ENCODE peak calls at places on chromosomes 12 and 14, in four cellular contexts. One of them, this sample, is unnamed.
A peak's percentile ranks its signal among the peaks of the same experiment; 100 is the strongest.

GRCh38 chr14:77148510-77149231 is 7.1 kb upstream of the ZDHHC22 start:
- DNase-seq in GM12878: no peak
- DNase-seq in K562: peak; percentile 40
- DNase-seq in HL-60: no peak
- DNase-seq in this sample: no peak

GRCh38 chr12:47773858-47774580 is 981 bp downstream of the SLC48A1 start:
- DNase-seq in HL-60: peak; percentile 14
- DNase-seq in GM12878: no peak
- DNase-seq in K562: peak; percentile 37
- DNase-seq in this sample: no peak

GRCh38 chr14:92597873-92598548 is 84.4 kb downstream of the RIN3 start:
- DNase-seq in HL-60: no peak
- DNase-seq in GM12878: no peak
- DNase-seq in K562: no peak
- DNase-seq in this sample: no peak

GRCh38 chr12:14547571-14547970 is 20.1 kb downstream of the PLBD1 start:
- DNase-seq in HL-60: no peak
- DNase-seq in GM12878: no peak
- DNase-seq in K562: no peak
- DNase-seq in this sample: no peak

GRCh38 chr12:90499793-90500192 is 455.2 kb downstream of the CCER1 start:
- DNase-seq in GM12878: no peak
- DNase-seq in K562: no peak
- DNase-seq in HL-60: no peak
- DNase-seq in this sample: no peak

GRCh38 chr14:92886337-92886736 is 36.6 kb upstream of the CHGA start:
- DNase-seq in GM12878: no peak
- DNase-seq in K562: no peak
- DNase-seq in HL-60: no peak
- DNase-seq in this sample: no peak

GRCh38 chr14:78567343-78567742 is 397.2 kb downstream of the NRXN3 start:
- DNase-seq in HL-60: no peak
- DNase-seq in K562: no peak
- DNase-seq in GM12878: no peak
- DNase-seq in this sample: no peak

GRCh38 chr12:6538420-6539275 is 4.3 kb downstream of the GAPDH start:
- DNase-seq in K562: peak; percentile 53
- DNase-seq in HL-60: peak; percentile 80
- DNase-seq in GM12878: no peak
- DNase-seq in this sample: no peak

GRCh38 chr14:102565331-102565887 is 27.0 kb upstream of the RCOR1 start:
- DNase-seq in K562: no peak
- DNase-seq in GM12878: peak; percentile 57
- DNase-seq in HL-60: peak; percentile 89
- DNase-seq in this sample: no peak

GRCh38 chr14:37890095-37890494 is 294.7 kb downstream of the TTC6 start:
- DNase-seq in GM12878: no peak
- DNase-seq in K562: no peak
- DNase-seq in HL-60: no peak
- DNase-seq in this sample: no peak

GRCh38 chr14:23055621-23056256 is 1.6 kb downstream of the CDH24 start:
- DNase-seq in GM12878: no peak
- DNase-seq in K562: no peak
- DNase-seq in HL-60: no peak
- DNase-seq in this sample: no peak

GRCh38 chr14:23058654-23059504 is 1.6 kb upstream of the CDH24 start:
- DNase-seq in K562: no peak
- DNase-seq in HL-60: no peak
- DNase-seq in GM12878: no peak
- DNase-seq in this sample: no peak

GRCh38 chr14:23056257-23056955 is 914 bp downstream of the CDH24 start:
- DNase-seq in K562: peak; percentile 92
- DNase-seq in HL-60: peak; percentile 80
- DNase-seq in GM12878: no peak
- DNase-seq in this sample: peak; percentile 94

GRCh38 chr14:23056956-23057756 is at the start of gene CDH24:
- DNase-seq in K562: peak; percentile 90
- DNase-seq in GM12878: no peak
- DNase-seq in HL-60: peak; percentile 74
- DNase-seq in this sample: peak; percentile 91

DNA sequence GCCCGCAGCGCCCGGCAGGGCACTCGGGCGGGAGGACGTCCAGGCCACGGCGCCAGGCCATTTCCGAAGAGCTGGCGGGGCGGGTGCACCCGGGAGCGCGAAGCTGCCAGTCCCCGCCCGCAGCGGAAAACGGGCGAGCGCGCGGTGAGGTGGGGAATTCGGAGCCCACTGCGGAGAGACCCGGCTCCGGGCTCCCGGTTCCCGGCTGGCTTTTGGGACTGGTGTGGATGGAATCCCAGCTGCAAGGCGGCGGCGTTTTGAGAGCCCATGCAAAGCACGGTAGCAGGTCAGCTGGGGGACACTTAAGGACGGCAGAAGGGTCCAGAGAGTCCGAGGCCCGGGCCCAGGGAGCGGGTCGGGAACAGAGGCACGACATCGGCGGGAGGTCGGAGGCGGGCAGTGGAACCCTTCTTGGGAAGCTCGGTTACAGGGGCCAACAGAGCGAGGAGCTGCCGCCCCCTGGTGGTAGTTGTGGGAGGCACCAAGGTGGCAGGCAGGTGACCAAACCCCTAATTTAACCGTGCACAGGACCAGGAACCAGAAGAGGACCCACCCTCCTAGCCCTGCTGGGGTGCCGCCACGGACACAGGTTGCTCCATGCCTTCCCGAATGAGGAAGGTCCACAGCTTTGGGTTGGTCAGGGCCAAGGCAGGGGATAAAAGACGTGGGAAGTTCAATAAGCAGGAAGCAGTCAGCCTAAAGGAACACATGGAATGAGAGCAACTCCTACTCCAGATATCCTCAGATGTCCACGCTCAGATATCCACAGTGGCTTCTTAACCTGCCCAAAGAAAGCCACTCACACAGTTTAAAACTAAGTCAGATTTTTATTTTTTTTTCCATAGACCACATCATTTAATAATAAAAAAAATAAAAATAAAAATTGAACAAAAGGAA is 685 bp upstream of the CDH24 start:
- DNase-seq in HL-60: peak; percentile 89
- DNase-seq in GM12878: peak; percentile 40
- DNase-seq in K562: peak; percentile 94
- DNase-seq in this sample: peak; percentile 94
- TF ChIP-seq SPI1 in HL-60: no peak
- TF ChIP-seq SPI1 in GM12878: no peak
- TF ChIP-seq SPI1 in K562: no peak
- TF ChIP-seq SPI1 in this sample: no peak

GRCh38 chr14:21269252-21270046 is at the start of gene HNRNPC:
- DNase-seq in HL-60: peak; percentile 100
- DNase-seq in GM12878: peak; percentile 100
- DNase-seq in K562: peak; percentile 97
- DNase-seq in this sample: peak; percentile 76

GRCh38 chr14:21267886-21268611 is 1.2 kb downstream of the HNRNPC start:
- DNase-seq in K562: no peak
- DNase-seq in HL-60: no peak
- DNase-seq in GM12878: no peak
- DNase-seq in this sample: no peak

GRCh38 chr14:21268612-21269251 is 510 bp downstream of the HNRNPC start:
- DNase-seq in K562: peak; percentile 70
- DNase-seq in HL-60: peak; percentile 45
- DNase-seq in GM12878: no peak
- DNase-seq in this sample: no peak

GRCh38 chr14:21264025-21264801 is 5.0 kb downstream of the HNRNPC start:
- DNase-seq in HL-60: no peak
- DNase-seq in GM12878: peak; percentile 56
- DNase-seq in K562: no peak
- DNase-seq in this sample: no peak

DNA sequence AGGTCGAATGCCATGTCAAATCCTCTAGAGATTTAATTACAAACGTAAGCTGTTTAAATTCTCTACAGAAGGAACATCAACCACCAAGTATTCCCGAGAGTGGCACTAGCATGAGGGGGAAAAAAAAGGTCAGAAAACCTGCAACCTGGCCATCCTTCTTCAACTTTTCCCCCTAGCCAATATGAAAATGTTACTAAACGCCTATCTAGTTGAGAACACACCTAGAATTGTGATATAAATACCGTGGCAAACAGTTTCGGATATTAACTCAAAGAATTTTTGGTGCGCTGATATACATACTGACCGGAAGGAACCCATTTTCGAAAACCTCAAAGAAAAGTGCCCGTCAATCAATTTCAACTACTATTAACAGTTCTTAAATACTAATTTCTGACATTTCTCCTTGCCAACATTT is 1.8 kb downstream of the HNRNPC start:
- DNase-seq in HL-60: no peak
- DNase-seq in K562: no peak
- DNase-seq in GM12878: no peak
- DNase-seq in this sample: no peak
- TF ChIP-seq SPI1 in HL-60: no peak
- TF ChIP-seq SPI1 in K562: no peak
- TF ChIP-seq SPI1 in GM12878: no peak
- TF ChIP-seq SPI1 in this sample: no peak

GRCh38 chr12:109770861-109771670 is 57.4 kb downstream of the FAM222A start:
- DNase-seq in HL-60: no peak
- DNase-seq in K562: no peak
- DNase-seq in GM12878: no peak
- DNase-seq in this sample: no peak
- TF ChIP-seq SPI1 in HL-60: no peak
- TF ChIP-seq SPI1 in K562: no peak
- TF ChIP-seq SPI1 in GM12878: no peak
- TF ChIP-seq SPI1 in this sample: no peak

DNA sequence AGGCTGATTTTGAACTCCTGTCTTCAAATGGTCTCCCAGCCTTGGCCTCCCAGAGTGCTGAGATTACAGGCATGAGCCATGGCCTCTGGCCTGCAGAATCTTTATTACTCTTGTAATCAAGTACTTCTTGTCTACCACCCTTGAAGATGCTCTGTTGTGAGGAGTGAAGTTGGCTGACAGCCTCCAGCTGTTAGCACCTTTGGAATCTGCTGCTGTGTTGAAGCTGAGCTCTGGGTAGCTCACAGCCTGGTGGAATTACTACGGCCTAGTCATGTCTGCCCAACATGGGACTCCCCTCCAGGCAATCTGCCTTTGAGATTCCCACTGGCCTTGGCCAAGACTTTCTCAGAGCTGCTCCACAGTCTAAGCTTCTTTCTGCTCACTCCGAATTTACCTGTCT is 5.8 kb upstream of the C12orf75 start:
- DNase-seq in HL-60: no peak
- DNase-seq in GM12878: no peak
- DNase-seq in K562: no peak
- DNase-seq in this sample: no peak
- TF ChIP-seq SPI1 in HL-60: no peak
- TF ChIP-seq SPI1 in GM12878: no peak
- TF ChIP-seq SPI1 in K562: no peak
- TF ChIP-seq SPI1 in this sample: no peak

DNA sequence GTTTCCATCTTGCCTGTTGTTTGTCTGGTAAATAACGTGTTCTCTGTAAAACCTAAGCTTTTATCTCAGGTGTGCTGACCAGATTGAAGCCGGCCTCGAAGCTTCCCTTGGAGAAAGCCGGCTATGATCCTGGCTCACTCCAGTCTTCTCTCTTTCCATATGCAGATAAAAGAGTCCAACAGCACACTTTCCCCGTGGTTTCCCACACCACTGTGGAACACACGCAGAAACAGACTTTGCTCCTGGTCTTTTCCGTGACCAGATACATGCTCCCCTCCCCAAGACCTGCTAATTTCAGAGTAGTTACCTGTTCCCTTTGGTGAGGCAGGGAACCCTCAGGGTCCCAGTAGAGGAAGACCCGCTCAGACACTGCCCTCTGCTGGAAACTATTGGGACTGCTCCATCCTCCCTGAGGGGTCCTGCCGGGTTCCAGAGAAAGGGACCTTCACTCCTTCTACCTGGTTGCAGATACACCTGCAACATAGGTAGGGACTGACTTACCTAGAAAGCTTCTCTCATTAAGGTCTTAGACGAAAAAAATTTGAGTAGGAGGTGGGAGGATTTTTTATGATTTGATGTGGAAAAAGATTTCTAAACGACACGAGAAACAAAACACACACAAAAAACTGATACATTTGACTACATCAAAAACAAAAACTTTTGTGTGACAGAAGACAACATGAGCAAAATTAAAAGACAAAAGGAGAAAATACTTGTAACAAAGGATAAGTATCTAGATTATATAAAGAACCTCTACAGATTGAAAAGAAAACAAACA is 415.4 kb upstream of the CCDC196 start:
- DNase-seq in GM12878: no peak
- DNase-seq in HL-60: peak; percentile 1
- DNase-seq in K562: peak; percentile 47
- DNase-seq in this sample: peak; percentile 48
- TF ChIP-seq SPI1 in GM12878: no peak
- TF ChIP-seq SPI1 in HL-60: no peak
- TF ChIP-seq SPI1 in K562: no peak
- TF ChIP-seq SPI1 in this sample: no peak

GRCh38 chr12:69042970-69043369 is 110.0 kb upstream of the CPM start:
- DNase-seq in GM12878: no peak
- DNase-seq in K562: no peak
- DNase-seq in HL-60: no peak
- DNase-seq in this sample: no peak
- TF ChIP-seq SPI1 in GM12878: no peak
- TF ChIP-seq SPI1 in K562: no peak
- TF ChIP-seq SPI1 in HL-60: no peak
- TF ChIP-seq SPI1 in this sample: no peak

GRCh38 chr14:105146181-105146975 is 22.2 kb downstream of the JAG2 start:
- DNase-seq in HL-60: no peak
- DNase-seq in K562: no peak
- DNase-seq in GM12878: no peak
- DNase-seq in this sample: no peak

GRCh38 chr14:105147701-105148603 is 20.6 kb downstream of the JAG2 start:
- DNase-seq in K562: no peak
- DNase-seq in HL-60: no peak
- DNase-seq in GM12878: no peak
- DNase-seq in this sample: no peak

GRCh38 chr14:105145381-105146180 is 23.0 kb downstream of the JAG2 start:
- DNase-seq in HL-60: no peak
- DNase-seq in K562: no peak
- DNase-seq in GM12878: no peak
- DNase-seq in this sample: no peak

GRCh38 chr14:105148604-105149145 is 19.9 kb downstream of the JAG2 start:
- DNase-seq in HL-60: no peak
- DNase-seq in GM12878: no peak
- DNase-seq in K562: no peak
- DNase-seq in this sample: no peak

DNA sequence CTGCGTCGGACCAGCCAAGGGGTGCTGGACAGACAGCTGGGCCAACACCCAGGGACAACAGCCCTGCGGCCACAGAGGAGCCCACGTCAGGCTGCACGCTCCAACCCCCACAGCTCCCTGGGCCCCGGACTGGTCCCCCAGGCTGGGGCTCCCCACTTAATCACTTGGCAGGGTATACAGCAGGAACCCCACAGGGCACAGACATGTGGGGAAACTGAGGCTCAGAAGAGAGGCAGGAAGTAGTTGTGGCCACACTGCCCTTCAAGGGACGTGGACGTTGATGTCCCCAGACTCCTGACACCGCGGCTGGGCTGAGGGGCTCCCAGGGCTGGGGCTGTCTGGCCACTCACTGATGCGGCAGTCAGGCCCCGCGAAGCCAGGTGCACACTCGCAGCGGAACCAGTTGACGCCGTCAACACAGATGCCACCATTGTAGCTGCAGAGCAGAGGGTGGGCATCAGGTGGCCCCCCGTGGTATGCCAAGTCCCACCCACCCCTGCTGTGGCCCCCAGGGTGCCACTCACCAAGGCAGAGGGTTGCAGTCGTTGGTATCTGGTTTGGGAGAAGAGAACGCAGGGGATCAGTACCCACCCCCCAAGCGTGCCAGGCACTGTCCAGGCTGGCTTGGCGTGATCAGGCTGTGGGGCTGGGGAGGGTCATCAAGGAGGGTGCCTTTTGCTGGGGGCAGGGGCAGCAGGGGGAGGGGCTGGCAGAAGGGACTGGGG is 21.4 kb downstream of the JAG2 start:
- DNase-seq in K562: no peak
- DNase-seq in HL-60: no peak
- DNase-seq in GM12878: no peak
- DNase-seq in this sample: no peak
- TF ChIP-seq SPI1 in K562: no peak
- TF ChIP-seq SPI1 in HL-60: no peak
- TF ChIP-seq SPI1 in GM12878: no peak
- TF ChIP-seq SPI1 in this sample: no peak

This sample was measured in GM12891.